ENCODE peak calls at places on chromosomes 6 and 20, in ten cellular contexts. W is HAP-1, X is fibroblast of pulmonary artery, G is ELR, F is PC-3, N is NAMALWA, V is mesenchymal stem cell, H is NCI-H82, D is neural crest cell, J is fibroblast of mammary gland. I is an unnamed sample.

GRCh38 chr6:122995930-122996796 is at the start of gene CLVS2:
- DNase-seq in V (peak), J (peak), D (peak), F (no peak), X (peak), H (peak), W (no peak), G (no peak), N (no peak), I (peak)

GRCh38 chr20:44384423-44385027 is 29.0 kb downstream of the HNF4A start:
- DNase-seq in N (peak), D (peak), G (peak), X (peak), H (peak), W (peak), V (peak), F (peak), J (peak), I (peak)

GRCh38 chr6:45533394-45533793 is 155.7 kb upstream of the SUPT3H start:
- DNase-seq in J (no peak), V (peak), X (peak), W (no peak), N (no peak), G (no peak), D (no peak), H (no peak), F (no peak), I (no peak)

GRCh38 chr20:25136643-25137559 is 55.0 kb upstream of the VSX1 start:
- DNase-seq in X (peak), J (peak), V (peak), W (no peak), N (no peak), H (no peak), F (peak), G (peak), D (no peak), I (no peak)

GRCh38 chr20:278607-279571 is 11.7 kb downstream of the C20orf96 start:
- DNase-seq in D (no peak), W (no peak), F (no peak), N (no peak), J (no peak), V (no peak), H (no peak), X (peak), G (no peak), I (no peak)

GRCh38 chr20:51237278-51237677 is 214.4 kb upstream of the KCNG1 start:
- DNase-seq in N (no peak), F (no peak), W (no peak), X (peak), H (no peak), V (peak), G (no peak), J (peak), D (no peak), I (no peak)

GRCh38 chr6:129491436-129491835 is 218.5 kb downstream of the ARHGAP18 start:
- DNase-seq in F (peak), J (peak), X (peak), D (no peak), V (no peak), W (no peak), N (no peak), H (no peak), G (no peak), I (no peak)

GRCh38 chr6:118813795-118814194 is 80.2 kb upstream of the ASF1A start:
- DNase-seq in V (peak), W (no peak), H (no peak), F (no peak), X (peak), J (peak), N (no peak), D (no peak), G (peak), I (no peak)

GRCh38 chr6:38364127-38364526 is 275.6 kb downstream of the BTBD9 start:
- DNase-seq in X (no peak), F (no peak), N (no peak), D (no peak), V (no peak), W (no peak), G (no peak), H (no peak), J (no peak), I (no peak)